ENCODE peak calls at places on chromosomes 2 and 18, in four cellular contexts. One of them, this sample, is unnamed.

GRCh38 chr2:3180082-3180908 is 197.3 kb downstream of the EIPR1 start:
- ATAC-seq in naive thymus-derived CD4-positive, alpha-beta T cell: peak
- ATAC-seq in PC-3: no peak
- ATAC-seq in pancreas: no peak
- ATAC-seq in this sample: peak

GRCh38 chr2:529425-529824 is 147.8 kb downstream of the TMEM18 start:
- ATAC-seq in pancreas: no peak
- ATAC-seq in PC-3: peak
- ATAC-seq in naive thymus-derived CD4-positive, alpha-beta T cell: peak
- ATAC-seq in this sample: no peak

GRCh38 chr18:13416208-13416607 is 197.6 kb downstream of the LDLRAD4 start:
- ATAC-seq in naive thymus-derived CD4-positive, alpha-beta T cell: peak
- ATAC-seq in PC-3: no peak
- ATAC-seq in pancreas: no peak
- ATAC-seq in this sample: peak

GRCh38 chr2:102547462-102547861 is 71.9 kb upstream of the SLC9A2 start:
- ATAC-seq in PC-3: no peak
- ATAC-seq in naive thymus-derived CD4-positive, alpha-beta T cell: no peak
- ATAC-seq in pancreas: no peak
- ATAC-seq in this sample: no peak

GRCh38 chr2:241081190-241081642 is 20.9 kb downstream of the MTERF4 start:
- ATAC-seq in naive thymus-derived CD4-positive, alpha-beta T cell: no peak
- ATAC-seq in PC-3: no peak
- ATAC-seq in pancreas: peak
- ATAC-seq in this sample: no peak

GRCh38 chr2:1736997-1737480 is 7.3 kb downstream of the PXDN start:
- ATAC-seq in PC-3: peak
- ATAC-seq in pancreas: no peak
- ATAC-seq in naive thymus-derived CD4-positive, alpha-beta T cell: no peak
- ATAC-seq in this sample: no peak

GRCh38 chr2:180110469-180110868 is 103.4 kb upstream of the CWC22 start:
- ATAC-seq in naive thymus-derived CD4-positive, alpha-beta T cell: no peak
- ATAC-seq in pancreas: no peak
- ATAC-seq in PC-3: no peak
- ATAC-seq in this sample: no peak

GRCh38 chr2:143937563-143938346 is 582.2 kb downstream of the ZEB2 start:
- ATAC-seq in naive thymus-derived CD4-positive, alpha-beta T cell: no peak
- ATAC-seq in pancreas: no peak
- ATAC-seq in PC-3: peak
- ATAC-seq in this sample: no peak

GRCh38 chr2:68736086-68736485 is 1.5 kb downstream of the ARHGAP25 start:
- ATAC-seq in naive thymus-derived CD4-positive, alpha-beta T cell: no peak
- ATAC-seq in pancreas: no peak
- ATAC-seq in PC-3: no peak
- ATAC-seq in this sample: no peak

GRCh38 chr2:68734688-68735525 is at the start of gene ARHGAP25:
- ATAC-seq in pancreas: no peak
- ATAC-seq in naive thymus-derived CD4-positive, alpha-beta T cell: peak
- ATAC-seq in PC-3: no peak
- ATAC-seq in this sample: no peak

GRCh38 chr2:68732533-68732932 is 2.1 kb upstream of the ARHGAP25 start:
- ATAC-seq in PC-3: no peak
- ATAC-seq in pancreas: no peak
- ATAC-seq in naive thymus-derived CD4-positive, alpha-beta T cell: no peak
- ATAC-seq in this sample: peak

GRCh38 chr2:68733365-68733764 is 1.2 kb upstream of the ARHGAP25 start:
- ATAC-seq in pancreas: no peak
- ATAC-seq in PC-3: no peak
- ATAC-seq in naive thymus-derived CD4-positive, alpha-beta T cell: no peak
- ATAC-seq in this sample: no peak

DNA sequence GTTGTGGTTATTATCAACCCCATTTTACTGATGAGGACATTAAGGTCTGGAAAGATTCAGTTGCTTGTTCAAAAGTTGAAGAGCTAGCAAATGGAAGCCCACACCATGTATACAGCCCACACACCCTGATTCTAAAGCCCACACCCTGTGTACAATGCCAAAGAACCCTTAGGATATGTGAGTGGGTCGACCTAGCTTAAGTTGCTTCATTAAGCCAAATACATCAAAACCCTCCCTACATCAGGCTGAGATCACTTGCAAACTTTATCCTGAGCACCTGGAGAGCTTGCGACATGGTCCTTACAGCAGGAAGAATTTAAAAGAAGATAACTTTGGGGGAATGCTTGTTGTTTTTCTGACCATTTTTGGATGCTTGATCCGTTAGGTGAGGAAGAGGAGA is 435 bp upstream of the ARHGAP25 start:
- ATAC-seq in naive thymus-derived CD4-positive, alpha-beta T cell: no peak
- ATAC-seq in pancreas: no peak
- ATAC-seq in PC-3: no peak
- ATAC-seq in this sample: no peak
- H3K4me3 ChIP-seq in naive thymus-derived CD4-positive, alpha-beta T cell: peak
- H3K4me3 ChIP-seq in pancreas: no peak
- H3K4me3 ChIP-seq in PC-3: no peak
- H3K4me3 ChIP-seq in this sample: no peak

DNA sequence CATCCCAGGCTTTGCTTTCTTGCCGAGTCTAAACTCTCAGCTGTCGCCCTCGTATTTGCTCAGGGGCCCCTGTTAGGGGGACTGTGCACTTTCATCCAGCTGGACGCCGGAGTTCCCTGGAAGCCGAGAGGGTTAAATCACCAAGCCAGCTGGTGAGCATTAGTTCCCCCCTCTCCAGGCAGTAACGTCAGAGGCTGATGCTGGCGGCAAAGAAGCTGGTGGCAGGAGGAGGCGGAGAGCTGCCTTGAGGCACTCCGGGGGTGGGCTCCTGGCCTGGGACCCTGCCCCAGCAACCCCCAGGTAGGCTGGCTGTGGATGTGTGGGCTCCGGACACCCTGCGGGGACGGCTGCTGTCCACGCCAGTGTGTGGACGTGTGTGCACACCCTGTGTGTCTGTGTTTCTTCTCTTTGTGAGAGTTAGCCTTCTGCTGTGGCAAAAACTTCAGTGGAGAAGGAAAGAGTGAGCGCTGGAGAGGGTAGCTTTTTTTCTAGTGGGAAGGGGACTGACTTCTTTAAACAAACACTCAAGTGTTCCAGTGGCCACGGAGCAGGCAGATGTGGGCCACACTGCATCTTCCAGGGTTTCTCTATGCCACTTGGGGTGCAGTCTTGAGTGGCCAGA is 84.7 kb downstream of the GLI2 start:
- ATAC-seq in naive thymus-derived CD4-positive, alpha-beta T cell: no peak
- ATAC-seq in pancreas: no peak
- ATAC-seq in PC-3: no peak
- ATAC-seq in this sample: no peak
- H3K4me3 ChIP-seq in naive thymus-derived CD4-positive, alpha-beta T cell: no peak
- H3K4me3 ChIP-seq in pancreas: no peak
- H3K4me3 ChIP-seq in PC-3: no peak
- H3K4me3 ChIP-seq in this sample: no peak

GRCh38 chr2:213067888-213068287 is 83.5 kb downstream of the IKZF2 start:
- ATAC-seq in PC-3: no peak
- ATAC-seq in pancreas: no peak
- ATAC-seq in naive thymus-derived CD4-positive, alpha-beta T cell: no peak
- ATAC-seq in this sample: no peak

GRCh38 chr2:213066445-213066746 is 85.0 kb downstream of the IKZF2 start:
- ATAC-seq in pancreas: no peak
- ATAC-seq in PC-3: no peak
- ATAC-seq in naive thymus-derived CD4-positive, alpha-beta T cell: no peak
- ATAC-seq in this sample: no peak

GRCh38 chr2:213068681-213069359 is 82.6 kb downstream of the IKZF2 start:
- ATAC-seq in naive thymus-derived CD4-positive, alpha-beta T cell: no peak
- ATAC-seq in pancreas: no peak
- ATAC-seq in PC-3: no peak
- ATAC-seq in this sample: no peak

GRCh38 chr2:213064099-213064498 is 87.3 kb downstream of the IKZF2 start:
- ATAC-seq in pancreas: no peak
- ATAC-seq in naive thymus-derived CD4-positive, alpha-beta T cell: no peak
- ATAC-seq in PC-3: no peak
- ATAC-seq in this sample: no peak

GRCh38 chr2:213065583-213066444 is 85.6 kb downstream of the IKZF2 start:
- ATAC-seq in PC-3: no peak
- ATAC-seq in naive thymus-derived CD4-positive, alpha-beta T cell: peak
- ATAC-seq in pancreas: peak
- ATAC-seq in this sample: no peak
- H3K4me3 ChIP-seq in PC-3: no peak
- H3K4me3 ChIP-seq in naive thymus-derived CD4-positive, alpha-beta T cell: no peak
- H3K4me3 ChIP-seq in pancreas: no peak
- H3K4me3 ChIP-seq in this sample: peak

GRCh38 chr18:49547701-49548100 is 14.2 kb upstream of the LIPG start:
- ATAC-seq in naive thymus-derived CD4-positive, alpha-beta T cell: no peak
- ATAC-seq in PC-3: no peak
- ATAC-seq in pancreas: no peak
- ATAC-seq in this sample: no peak

GRCh38 chr18:49548266-49548665 is 13.6 kb upstream of the LIPG start:
- ATAC-seq in naive thymus-derived CD4-positive, alpha-beta T cell: no peak
- ATAC-seq in PC-3: peak
- ATAC-seq in pancreas: no peak
- ATAC-seq in this sample: no peak

GRCh38 chr18:49546719-49547273 is 15.1 kb upstream of the LIPG start:
- ATAC-seq in naive thymus-derived CD4-positive, alpha-beta T cell: no peak
- ATAC-seq in PC-3: no peak
- ATAC-seq in pancreas: no peak
- ATAC-seq in this sample: no peak

DNA sequence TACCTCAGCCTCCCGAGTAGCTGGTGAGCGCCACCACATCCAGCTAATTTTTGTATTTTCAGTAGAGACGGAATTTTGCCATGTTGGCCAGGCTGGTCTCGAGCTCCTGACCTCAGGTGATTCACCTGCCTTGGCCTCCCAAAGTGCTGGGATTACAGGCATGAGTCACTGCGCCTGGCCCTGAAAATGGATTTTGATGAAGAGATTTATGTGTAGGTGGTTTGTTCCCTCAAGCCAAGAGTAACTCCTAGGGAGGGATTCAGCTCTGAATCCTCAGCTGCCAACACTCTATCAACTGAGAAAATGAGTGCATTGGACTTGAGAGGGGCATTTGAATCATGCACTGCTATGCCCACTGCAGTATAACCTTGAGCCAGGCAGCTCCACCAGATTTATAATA is 17.5 kb upstream of the LIPG start:
- ATAC-seq in PC-3: no peak
- ATAC-seq in naive thymus-derived CD4-positive, alpha-beta T cell: no peak
- ATAC-seq in pancreas: no peak
- ATAC-seq in this sample: no peak
- H3K4me3 ChIP-seq in PC-3: no peak
- H3K4me3 ChIP-seq in naive thymus-derived CD4-positive, alpha-beta T cell: no peak
- H3K4me3 ChIP-seq in pancreas: no peak
- H3K4me3 ChIP-seq in this sample: no peak

This sample was measured in gastroesophageal sphincter.